ENCODE peak calls at places on chromosomes 3 and 15, in seven cellular contexts. W, H, Y, O, D, K and S are unnamed samples. For H3K36me3 and H3K9me3, the result is how much of the 10 kb centered on the place peaks cover.

GRCh38 chr15:67167131-67167530 is 87.3 kb downstream of the AAGAB start:
- DNase-seq in W (no peak), H (no peak), Y (no peak), O (peak), D (no peak), K (no peak), S (no peak)

GRCh38 chr15:90425726-90426346 is 37.8 kb downstream of the IQGAP1 start:
- DNase-seq in W (no peak), H (no peak), Y (no peak), O (no peak), D (no peak), K (no peak), S (peak)

GRCh38 chr3:189999718-190000117 is 121.0 kb downstream of the P3H2 start:
- DNase-seq in W (no peak), H (no peak), Y (no peak), O (no peak), D (no peak), K (no peak), S (no peak)

GRCh38 chr15:47411733-47412530 is 305.4 kb upstream of the SEMA6D start:
- DNase-seq in W (no peak), H (no peak), Y (no peak), O (no peak), D (no peak), K (no peak), S (no peak)

GRCh38 chr3:194779729-194780224 is 94.1 kb downstream of the FAM43A start:
- DNase-seq in W (peak), H (no peak), Y (no peak), O (no peak), D (no peak), K (no peak), S (peak)

GRCh38 chr15:89187301-89187700 is 34.1 kb downstream of the RLBP1 start:
- DNase-seq in W (no peak), H (no peak), Y (no peak), O (no peak), D (no peak), K (no peak), S (no peak)

GRCh38 chr3:183377307-183377959 is 51.0 kb downstream of the MCF2L2 start:
- DNase-seq in W (no peak), H (no peak), Y (peak), O (no peak), D (no peak), K (no peak), S (no peak)

GRCh38 chr15:92130244-92130643 is 263.4 kb upstream of the ST8SIA2 start:
- DNase-seq in W (no peak), H (no peak), Y (no peak), O (no peak), D (no peak), K (no peak), S (no peak)

GRCh38 chr15:95247068-95247984 is 1016.0 kb downstream of the MCTP2 start:
- DNase-seq in W (peak), H (no peak), Y (peak), O (no peak), D (no peak), K (no peak), S (no peak)

GRCh38 chr3:12571986-12572385 is 15.1 kb downstream of the MKRN2 start:
- DNase-seq in W (no peak), H (no peak), Y (no peak), O (no peak), D (no peak), K (no peak), S (peak)

GRCh38 chr3:12568747-12569146 is 11.9 kb downstream of the MKRN2 start:
- DNase-seq in W (no peak), H (no peak), Y (no peak), O (no peak), D (no peak), K (no peak), S (no peak)

GRCh38 chr3:12574131-12574530 is 17.2 kb downstream of the MKRN2 start:
- DNase-seq in W (no peak), H (no peak), Y (no peak), O (no peak), D (no peak), K (no peak), S (no peak)

GRCh38 chr3:12566976-12567375 is 10.1 kb downstream of the MKRN2 start:
- DNase-seq in W (no peak), H (no peak), Y (no peak), O (no peak), D (no peak), K (no peak), S (no peak)

GRCh38 chr3:12569836-12570235 is 12.9 kb downstream of the MKRN2 start:
- DNase-seq in W (no peak), H (no peak), Y (no peak), O (no peak), D (no peak), K (no peak), S (no peak)
- H3K36me3 ChIP-seq in W (under half), H (half or more), Y (under half), O (half or more), D (under half), K (half or more), S (half or more)

GRCh38 chr3:181512787-181513186 is 198.9 kb upstream of the SOX2 start:
- DNase-seq in W (no peak), H (no peak), Y (no peak), O (no peak), D (no peak), K (no peak), S (no peak)
- H3K9me3 ChIP-seq in W (under half), H (under half), Y (under half), O (under half), D (under half), K (under half), S (under half)

GRCh38 chr3:107772016-107772415 is 249.3 kb downstream of the BBX start:
- DNase-seq in W (no peak), H (no peak), Y (no peak), O (no peak), D (no peak), K (no peak), S (no peak)

DNA sequence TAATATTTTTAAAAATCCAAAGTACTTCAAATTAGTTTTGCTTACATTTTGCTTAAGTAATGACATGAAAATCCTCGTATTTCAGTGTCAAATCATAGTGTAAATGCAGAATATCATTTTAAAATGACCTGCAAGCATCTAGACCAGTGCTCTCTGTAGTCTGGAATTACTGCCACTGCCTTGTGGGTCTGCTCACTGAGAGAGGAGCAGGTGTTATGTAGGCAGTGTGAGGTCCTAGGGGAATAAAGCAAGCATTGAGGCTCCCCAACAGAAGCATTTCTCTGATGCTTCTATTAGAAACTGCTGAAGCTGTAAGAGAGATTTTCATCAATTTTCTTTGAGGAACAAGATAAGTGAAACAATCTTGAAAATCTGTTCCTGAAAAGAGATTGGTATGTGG is 253.2 kb downstream of the BBX start:
- DNase-seq in W (no peak), H (no peak), Y (no peak), O (no peak), D (no peak), K (no peak), S (no peak)
- H3K36me3 ChIP-seq in W (under half), H (under half), Y (under half), O (under half), D (under half), K (half or more), S (under half)

GRCh38 chr15:23472678-23473077 is 25.6 kb upstream of the GOLGA6L2 start:
- DNase-seq in W (no peak), H (no peak), Y (peak), O (no peak), D (no peak), K (no peak), S (no peak)

GRCh38 chr15:23477920-23478319 is 30.9 kb upstream of the GOLGA6L2 start:
- DNase-seq in W (no peak), H (no peak), Y (no peak), O (no peak), D (no peak), K (no peak), S (no peak)

GRCh38 chr15:23467110-23467600 is 20.1 kb upstream of the GOLGA6L2 start:
- DNase-seq in W (no peak), H (peak), Y (peak), O (no peak), D (no peak), K (no peak), S (no peak)

DNA sequence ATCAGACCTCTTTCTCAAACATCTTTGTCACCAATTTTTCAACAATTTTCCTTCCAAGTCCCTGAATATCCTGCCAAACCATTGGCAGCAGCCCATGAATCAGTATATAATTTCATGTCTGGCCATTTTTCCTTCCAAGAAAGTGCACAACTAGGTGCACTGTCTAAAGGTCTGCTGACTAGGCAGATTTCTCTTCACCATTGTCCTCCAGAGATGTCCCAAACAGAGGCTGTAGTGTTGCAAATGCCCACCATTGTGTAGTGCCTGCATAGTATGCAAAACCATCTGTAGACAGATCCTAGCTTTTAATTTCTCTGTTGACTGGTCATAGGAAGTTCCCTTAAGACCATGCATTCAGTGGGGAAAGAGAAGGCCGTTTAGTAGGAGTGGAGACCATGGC is 25.0 kb upstream of the GOLGA6L2 start:
- DNase-seq in W (no peak), H (no peak), Y (no peak), O (no peak), D (no peak), K (no peak), S (no peak)
- H3K9me3 ChIP-seq in W (under half), H (under half), Y (under half), O (under half), D (under half), K (under half), S (under half)